ENCODE peak calls at places on chromosomes 13 and 19, in six cellular contexts. One of them, this sample, is unnamed.

GRCh38 chr13:34758628-34759027 is 183.4 kb upstream of the NBEA start:
- DNase-seq in fibroblast of pulmonary artery: no peak
- DNase-seq in OCI-LY7: no peak
- DNase-seq in fibroblast of mammary gland: no peak
- DNase-seq in neural progenitor cell: no peak
- DNase-seq in H9: no peak
- DNase-seq in this sample: no peak

GRCh38 chr13:28136916-28137315 is 1.4 kb upstream of the PAN3 start:
- DNase-seq in neural progenitor cell: no peak
- DNase-seq in H9: no peak
- DNase-seq in fibroblast of mammary gland: peak
- DNase-seq in OCI-LY7: peak
- DNase-seq in fibroblast of pulmonary artery: no peak
- DNase-seq in this sample: peak

GRCh38 chr13:45441633-45442032 is 23.1 kb upstream of the COG3 start:
- DNase-seq in fibroblast of pulmonary artery: peak
- DNase-seq in OCI-LY7: no peak
- DNase-seq in H9: no peak
- DNase-seq in neural progenitor cell: no peak
- DNase-seq in fibroblast of mammary gland: peak
- DNase-seq in this sample: peak

GRCh38 chr13:45445053-45445452 is 19.7 kb upstream of the COG3 start:
- DNase-seq in fibroblast of pulmonary artery: no peak
- DNase-seq in H9: no peak
- DNase-seq in OCI-LY7: no peak
- DNase-seq in neural progenitor cell: no peak
- DNase-seq in fibroblast of mammary gland: no peak
- DNase-seq in this sample: no peak

GRCh38 chr13:55576389-55576788 is 1564.3 kb upstream of the PRR20A start:
- DNase-seq in H9: peak
- DNase-seq in neural progenitor cell: no peak
- DNase-seq in fibroblast of mammary gland: no peak
- DNase-seq in fibroblast of pulmonary artery: no peak
- DNase-seq in OCI-LY7: no peak
- DNase-seq in this sample: no peak

GRCh38 chr13:63774133-63774532 is 2358.5 kb upstream of the PCDH20 start:
- DNase-seq in neural progenitor cell: no peak
- DNase-seq in fibroblast of pulmonary artery: no peak
- DNase-seq in H9: no peak
- DNase-seq in OCI-LY7: no peak
- DNase-seq in fibroblast of mammary gland: no peak
- DNase-seq in this sample: no peak

GRCh38 chr13:23723463-23723862 is 153.3 kb downstream of the TNFRSF19 start:
- DNase-seq in neural progenitor cell: no peak
- DNase-seq in fibroblast of mammary gland: peak
- DNase-seq in OCI-LY7: no peak
- DNase-seq in H9: no peak
- DNase-seq in fibroblast of pulmonary artery: peak
- DNase-seq in this sample: no peak

GRCh38 chr19:46372901-46373572 is 26.1 kb downstream of the PPP5C start:
- DNase-seq in fibroblast of pulmonary artery: peak
- DNase-seq in OCI-LY7: no peak
- DNase-seq in H9: peak
- DNase-seq in neural progenitor cell: peak
- DNase-seq in fibroblast of mammary gland: peak
- DNase-seq in this sample: no peak

GRCh38 chr13:80339841-80340642 is 884 bp downstream of the SPRY2 start:
- DNase-seq in H9: no peak
- DNase-seq in neural progenitor cell: peak
- DNase-seq in fibroblast of pulmonary artery: peak
- DNase-seq in fibroblast of mammary gland: peak
- DNase-seq in OCI-LY7: no peak
- DNase-seq in this sample: peak

GRCh38 chr13:107864543-107865460 is 350.5 kb downstream of the LIG4 start:
- DNase-seq in fibroblast of mammary gland: peak
- DNase-seq in neural progenitor cell: peak
- DNase-seq in OCI-LY7: peak
- DNase-seq in fibroblast of pulmonary artery: peak
- DNase-seq in H9: no peak
- DNase-seq in this sample: peak

DNA sequence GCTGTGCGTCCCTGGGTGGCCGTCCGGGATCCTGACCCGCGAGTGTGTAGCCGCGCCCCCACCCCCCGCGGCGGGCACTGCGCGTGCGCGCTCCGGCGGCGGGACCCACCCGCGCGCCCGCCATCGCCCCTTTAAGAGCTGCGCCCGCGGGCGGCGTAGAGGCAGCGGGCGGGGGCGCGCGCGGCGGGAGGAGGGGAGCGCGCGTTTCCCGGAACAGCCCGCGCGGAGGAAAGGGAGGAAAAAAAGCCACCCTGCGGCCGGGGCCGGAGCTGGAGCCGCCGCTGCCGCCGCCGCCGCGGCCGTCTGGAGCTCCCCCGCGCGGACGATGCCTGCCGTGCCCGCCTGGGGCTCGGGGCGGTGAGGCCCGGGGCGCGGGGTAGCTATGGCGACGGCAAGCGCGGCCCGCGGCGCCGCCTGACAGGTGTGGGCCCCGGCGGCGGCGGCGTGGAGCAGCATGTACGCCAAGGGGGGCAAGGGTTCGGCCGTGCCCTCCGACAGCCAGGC is at the start of gene SSBP4:
- DNase-seq in OCI-LY7: peak
- DNase-seq in fibroblast of mammary gland: peak
- DNase-seq in neural progenitor cell: peak
- DNase-seq in H9: no peak
- DNase-seq in fibroblast of pulmonary artery: peak
- DNase-seq in this sample: peak
- TF ChIP-seq CTCF in OCI-LY7: no peak
- TF ChIP-seq CTCF in fibroblast of mammary gland: no peak
- TF ChIP-seq CTCF in neural progenitor cell: peak
- TF ChIP-seq CTCF in H9: peak
- TF ChIP-seq CTCF in fibroblast of pulmonary artery: no peak
- TF ChIP-seq CTCF in this sample: no peak

DNA sequence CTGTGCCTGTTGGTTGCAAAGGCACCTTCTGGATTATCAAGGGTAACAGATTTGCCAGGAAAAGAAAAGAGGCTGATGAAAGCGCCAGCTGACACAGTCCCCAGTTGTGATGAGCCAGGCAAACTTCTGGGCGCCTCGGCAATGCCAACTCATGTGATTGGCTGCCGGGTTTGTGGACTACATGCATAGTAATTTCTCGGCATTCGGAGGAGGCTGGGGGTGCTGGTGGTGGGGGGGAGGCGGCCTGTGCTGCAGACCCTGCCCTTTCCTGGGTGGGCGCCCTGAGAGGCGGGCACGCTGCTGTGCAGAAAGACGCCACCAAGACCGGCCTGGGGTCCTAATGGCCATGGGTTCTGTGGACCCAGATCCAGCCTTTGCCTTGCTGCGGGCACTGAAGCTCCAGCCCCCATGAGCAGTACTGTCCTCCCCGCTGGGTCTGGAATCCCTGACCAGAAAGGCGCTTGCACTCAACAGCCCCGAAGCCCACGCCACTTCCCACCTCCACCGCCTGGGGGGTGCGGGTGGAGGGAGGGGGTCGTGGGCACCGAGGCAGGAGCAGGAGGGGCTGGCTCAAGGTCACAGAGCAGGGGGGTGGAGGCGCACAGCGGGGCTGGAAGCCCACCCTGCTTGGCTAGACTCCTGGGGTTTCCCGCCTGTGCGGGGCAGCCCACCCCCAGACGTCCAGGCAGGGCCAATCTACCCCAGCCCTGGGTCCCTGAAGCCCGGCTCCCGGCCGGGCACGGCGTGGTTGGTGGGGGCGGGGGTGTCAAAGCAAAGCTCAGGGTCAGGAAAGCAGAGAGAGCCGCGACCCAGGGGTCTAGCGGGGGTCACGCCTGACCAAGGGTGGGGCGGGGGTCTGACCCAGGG is 1.0 kb downstream of the DIRAS1 start:
- DNase-seq in OCI-LY7: no peak
- DNase-seq in neural progenitor cell: peak
- DNase-seq in fibroblast of pulmonary artery: no peak
- DNase-seq in fibroblast of mammary gland: peak
- DNase-seq in H9: peak
- DNase-seq in this sample: no peak
- TF ChIP-seq CTCF in OCI-LY7: peak
- TF ChIP-seq CTCF in neural progenitor cell: peak
- TF ChIP-seq CTCF in fibroblast of pulmonary artery: no peak
- TF ChIP-seq CTCF in fibroblast of mammary gland: no peak
- TF ChIP-seq CTCF in H9: peak
- TF ChIP-seq CTCF in this sample: no peak

GRCh38 chr13:98065468-98065867 is 77.4 kb upstream of the FARP1 start:
- DNase-seq in fibroblast of mammary gland: no peak
- DNase-seq in OCI-LY7: no peak
- DNase-seq in neural progenitor cell: no peak
- DNase-seq in H9: no peak
- DNase-seq in fibroblast of pulmonary artery: no peak
- DNase-seq in this sample: no peak
- TF ChIP-seq CTCF in fibroblast of mammary gland: no peak
- TF ChIP-seq CTCF in OCI-LY7: no peak
- TF ChIP-seq CTCF in neural progenitor cell: no peak
- TF ChIP-seq CTCF in H9: no peak
- TF ChIP-seq CTCF in fibroblast of pulmonary artery: no peak
- TF ChIP-seq CTCF in this sample: no peak

DNA sequence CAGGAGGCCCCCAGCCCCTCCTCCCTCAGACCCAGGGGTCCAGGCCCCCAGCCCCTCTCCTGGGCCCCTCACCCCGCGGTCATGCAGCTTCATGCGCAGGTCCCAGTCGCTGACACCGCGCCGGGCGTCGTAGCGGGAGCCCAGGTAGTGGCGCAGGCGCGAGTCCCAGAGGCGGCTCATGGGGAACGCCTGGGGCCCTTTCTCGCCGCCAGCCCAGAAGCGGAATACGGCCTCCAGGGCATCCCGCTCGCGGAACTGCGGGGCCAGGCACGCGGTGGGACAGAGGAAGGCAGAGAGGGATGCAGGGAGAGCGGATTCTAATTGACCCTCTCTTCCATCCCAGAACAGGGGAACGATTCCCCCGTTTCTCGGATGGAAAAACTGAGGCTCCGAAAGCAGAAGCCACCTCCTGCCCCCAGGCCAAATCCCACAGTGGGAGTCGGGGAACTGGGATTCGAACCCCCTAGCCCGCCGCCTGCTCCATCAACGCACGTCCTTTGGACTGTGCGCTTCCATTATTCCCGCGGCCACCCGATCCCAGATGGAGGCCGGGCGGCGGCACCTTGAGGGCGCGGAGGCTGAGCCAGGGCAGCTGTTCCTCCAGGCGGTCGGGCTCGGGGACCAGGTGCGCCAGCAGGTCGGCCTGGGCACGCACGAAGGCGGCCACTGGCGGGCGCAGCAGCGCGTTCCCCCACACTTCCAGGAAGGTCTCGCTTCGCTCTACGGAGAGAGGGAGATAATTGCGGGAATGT is 4.2 kb upstream of the TNNI3 start:
- DNase-seq in fibroblast of mammary gland: no peak
- DNase-seq in neural progenitor cell: no peak
- DNase-seq in H9: no peak
- DNase-seq in fibroblast of pulmonary artery: no peak
- DNase-seq in OCI-LY7: no peak
- DNase-seq in this sample: no peak
- TF ChIP-seq CTCF in fibroblast of mammary gland: no peak
- TF ChIP-seq CTCF in neural progenitor cell: no peak
- TF ChIP-seq CTCF in H9: no peak
- TF ChIP-seq CTCF in fibroblast of pulmonary artery: no peak
- TF ChIP-seq CTCF in OCI-LY7: no peak
- TF ChIP-seq CTCF in this sample: no peak

GRCh38 chr13:24870380-24870760 is 106.4 kb downstream of the RNF17 start:
- DNase-seq in fibroblast of pulmonary artery: no peak
- DNase-seq in H9: no peak
- DNase-seq in neural progenitor cell: no peak
- DNase-seq in fibroblast of mammary gland: no peak
- DNase-seq in OCI-LY7: no peak
- DNase-seq in this sample: no peak
- TF ChIP-seq CTCF in fibroblast of pulmonary artery: no peak
- TF ChIP-seq CTCF in H9: no peak
- TF ChIP-seq CTCF in neural progenitor cell: no peak
- TF ChIP-seq CTCF in fibroblast of mammary gland: no peak
- TF ChIP-seq CTCF in OCI-LY7: no peak
- TF ChIP-seq CTCF in this sample: no peak

DNA sequence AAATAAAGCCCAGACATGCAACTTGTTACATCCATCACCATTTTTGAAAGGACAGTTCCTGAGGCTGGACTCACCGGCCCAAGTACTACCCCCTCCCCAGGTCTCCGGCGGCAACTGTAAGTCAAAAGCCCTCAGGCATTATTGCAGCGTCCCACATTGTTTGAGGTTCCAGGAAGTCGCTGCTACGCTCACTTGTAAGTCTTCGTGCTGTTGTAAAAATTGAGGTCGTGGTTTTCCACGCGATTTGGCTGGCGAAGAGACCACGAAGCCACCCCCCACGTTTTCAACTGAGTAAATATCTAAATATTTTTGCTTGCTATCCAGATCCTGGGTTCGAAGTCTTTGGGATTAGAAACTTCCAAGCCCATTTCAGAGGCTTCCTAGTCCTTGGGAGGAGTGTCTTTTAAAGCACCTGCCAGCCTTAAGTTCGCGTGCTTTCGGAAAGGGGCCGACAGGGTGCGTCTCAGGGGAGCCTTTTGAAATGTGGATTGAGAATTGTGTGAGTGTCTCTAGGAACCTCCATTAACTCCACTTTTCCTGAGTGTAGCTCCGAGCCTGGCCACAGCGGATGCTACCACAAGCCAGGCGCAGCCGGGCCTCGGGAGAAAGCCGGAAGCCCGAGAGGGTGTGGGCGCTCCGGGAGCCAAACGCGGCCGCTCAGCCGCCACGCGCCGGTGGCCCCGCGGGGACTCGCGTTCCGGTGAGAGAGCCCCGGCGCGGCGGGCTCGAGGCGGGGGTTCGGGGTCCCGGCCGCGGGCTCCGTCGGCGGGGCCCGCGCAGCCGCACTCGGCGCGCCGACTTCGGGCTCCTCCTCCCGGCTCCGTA is at the start of gene FNDC3A:
- DNase-seq in fibroblast of mammary gland: peak
- DNase-seq in fibroblast of pulmonary artery: peak
- DNase-seq in H9: peak
- DNase-seq in OCI-LY7: peak
- DNase-seq in neural progenitor cell: peak
- DNase-seq in this sample: peak
- TF ChIP-seq CTCF in fibroblast of mammary gland: peak
- TF ChIP-seq CTCF in fibroblast of pulmonary artery: peak
- TF ChIP-seq CTCF in H9: peak
- TF ChIP-seq CTCF in OCI-LY7: peak
- TF ChIP-seq CTCF in neural progenitor cell: peak
- TF ChIP-seq CTCF in this sample: no peak

GRCh38 chr19:32896516-32897214 is 27.1 kb upstream of the SLC7A9 start:
- DNase-seq in fibroblast of mammary gland: peak
- DNase-seq in fibroblast of pulmonary artery: peak
- DNase-seq in H9: no peak
- DNase-seq in OCI-LY7: no peak
- DNase-seq in neural progenitor cell: no peak
- DNase-seq in this sample: no peak
- TF ChIP-seq CTCF in fibroblast of mammary gland: no peak
- TF ChIP-seq CTCF in fibroblast of pulmonary artery: no peak
- TF ChIP-seq CTCF in H9: no peak
- TF ChIP-seq CTCF in OCI-LY7: no peak
- TF ChIP-seq CTCF in neural progenitor cell: no peak
- TF ChIP-seq CTCF in this sample: no peak

This sample was measured in activated CD8-positive, alpha-beta T cell treated with anti-CD3 and anti-CD28 coated beads for 36 hours.